ENCODE peak calls at places on chromosome 3, in five cellular contexts. P is neuronal stem cell, D is H1, O is mesendoderm, K is H9. T is an unnamed sample.
A peak's percentile ranks its signal among the peaks of the same experiment; 100 is the strongest.

GRCh38 chr3:123371859-123372767 is 76.8 kb downstream of the ADCY5 start:
- DNase-seq in K (no peak), D (no peak), O (no peak), P (no peak), T (no peak)

GRCh38 chr3:23099677-23100076 is 103.5 kb upstream of the UBE2E2 start:
- DNase-seq in O (no peak), P (no peak), K (no peak), D (no peak), T (no peak)

GRCh38 chr3:102485701-102486100 is 50.9 kb downstream of the ZPLD1 start:
- DNase-seq in K (no peak), O (no peak), D (no peak), P (no peak), T (no peak)

GRCh38 chr3:11568503-11569155 is 75.1 kb downstream of the VGLL4 start:
- DNase-seq in P (no peak), D (no peak), O (no peak), K (no peak), T (peak; percentile 97)

GRCh38 chr3:72820405-72820804 is 27.8 kb downstream of the SHQ1 start:
- DNase-seq in K (no peak), P (no peak), O (no peak), D (no peak), T (peak; percentile 19)

GRCh38 chr3:71055602-71056001 is 527.9 kb downstream of the FOXP1 start:
- DNase-seq in O (no peak), D (no peak), K (no peak), P (no peak), T (no peak)

GRCh38 chr3:16177962-16178627 is 3.6 kb downstream of the GALNT15 start:
- DNase-seq in K (peak; percentile 89), O (peak; percentile 78), D (peak; percentile 75), P (peak; percentile 66), T (peak; percentile 88)

GRCh38 chr3:48412375-48413001 is 17.4 kb downstream of the PLXNB1 start:
- DNase-seq in K (no peak), O (no peak), P (no peak), D (no peak), T (no peak)

GRCh38 chr3:189165092-189165491 is 6.7 kb upstream of the TPRG1 start:
- DNase-seq in D (no peak), O (no peak), K (no peak), P (no peak), T (no peak)

GRCh38 chr3:16928386-16929132 is 43.8 kb downstream of the PLCL2 start:
- DNase-seq in D (no peak), O (no peak), P (no peak), K (no peak), T (no peak)

GRCh38 chr3:159451067-159451466 is 537.6 kb upstream of the IL12A start:
- DNase-seq in D (no peak), K (no peak), O (no peak), P (no peak), T (no peak)

GRCh38 chr3:169596126-169596525 is 67.4 kb downstream of the MECOM start:
- DNase-seq in O (no peak), D (no peak), P (no peak), K (no peak), T (no peak)

GRCh38 chr3:81300324-81300927 is 461.0 kb downstream of the GBE1 start:
- DNase-seq in K (no peak), D (no peak), O (no peak), P (no peak), T (no peak)

GRCh38 chr3:183260167-183260904 is 7.3 kb downstream of the B3GNT5 start:
- DNase-seq in P (no peak), K (no peak), O (no peak), D (no peak), T (no peak)

GRCh38 chr3:137796993-137797392 is 32.9 kb downstream of the SOX14 start:
- DNase-seq in P (no peak), K (no peak), D (no peak), O (no peak), T (no peak)

GRCh38 chr3:38297947-38298711 is 16.0 kb downstream of the SLC22A14 start:
- DNase-seq in P (no peak), K (peak; percentile 5), D (no peak), O (no peak), T (peak; percentile 26)

GRCh38 chr3:195003893-195004289 is 267.1 kb downstream of the XXYLT1 start:
- DNase-seq in O (no peak), P (no peak), D (no peak), K (no peak), T (no peak)

GRCh38 chr3:171261487-171261886 is 198.7 kb downstream of the TNIK start:
- DNase-seq in O (no peak), P (no peak), K (no peak), D (no peak), T (no peak)

GRCh38 chr3:99114565-99115291 is 213.2 kb upstream of the DCBLD2 start:
- DNase-seq in D (peak; percentile 41), O (peak; percentile 86), P (peak; percentile 21), K (peak; percentile 69), T (peak; percentile 64)

GRCh38 chr3:126907557-126907956 is 75.4 kb upstream of the PLXNA1 start:
- DNase-seq in O (no peak), D (no peak), P (no peak), K (no peak), T (no peak)

GRCh38 chr3:32296251-32297204 is 58.0 kb downstream of the CMTM8 start:
- DNase-seq in O (peak; percentile 78), D (peak; percentile 44), K (peak; percentile 69), P (peak; percentile 70), T (peak; percentile 65)

GRCh38 chr3:126982125-126982521 is 792 bp upstream of the PLXNA1 start:
- DNase-seq in O (peak; percentile 53), K (peak; percentile 78), D (peak; percentile 23), P (no peak), T (peak; percentile 63)

GRCh38 chr3:131738095-131738494 is 235.3 kb upstream of the MRPL3 start:
- DNase-seq in K (no peak), O (no peak), D (no peak), P (no peak), T (no peak)

GRCh38 chr3:32110233-32110760 is 3.9 kb downstream of the GPD1L start:
- DNase-seq in D (no peak), K (no peak), P (no peak), O (no peak), T (peak; percentile 1)

GRCh38 chr3:12180218-12180617 is 21.5 kb upstream of the TIMP4 start:
- DNase-seq in P (no peak), K (no peak), O (peak; percentile 56), D (no peak), T (peak; percentile 31)

GRCh38 chr3:101850327-101851048 is 1.2 kb downstream of the NFKBIZ start:
- DNase-seq in K (no peak), D (no peak), O (no peak), P (no peak), T (peak; percentile 77)

GRCh38 chr3:151226825-151227224 is 23.8 kb upstream of the GPR171 start:
- DNase-seq in P (no peak), D (no peak), O (no peak), K (no peak), T (no peak)

GRCh38 chr3:123130079-123130726 is 63.4 kb downstream of the PDIA5 start:
- DNase-seq in D (no peak), P (no peak), K (no peak), O (no peak), T (no peak)

GRCh38 chr3:79947469-79947868 is 179.7 kb upstream of the ROBO1 start:
- DNase-seq in P (no peak), O (no peak), K (no peak), D (no peak), T (no peak)

GRCh38 chr3:100032262-100032661 is 82.0 kb downstream of the FILIP1L start:
- DNase-seq in P (no peak), O (peak; percentile 60), K (no peak), D (no peak), T (peak; percentile 85)

GRCh38 chr3:126621627-126622345 is 33.1 kb downstream of the TXNRD3 start:
- DNase-seq in K (no peak), P (no peak), O (peak; percentile 63), D (no peak), T (peak; percentile 61)

GRCh38 chr3:25783661-25784512 is 644 bp upstream of the NGLY1 start:
- DNase-seq in O (peak; percentile 86), K (peak; percentile 86), D (no peak), P (peak; percentile 63), T (peak; percentile 49)

GRCh38 chr3:126147147-126147931 is 33.0 kb downstream of the ALDH1L1 start:
- DNase-seq in K (peak; percentile 15), O (no peak), P (no peak), D (no peak), T (no peak)

GRCh38 chr3:30141178-30141581 is 465.2 kb upstream of the TGFBR2 start:
- DNase-seq in K (no peak), P (no peak), O (no peak), D (no peak), T (no peak)

GRCh38 chr3:120350431-120350941 is 1.3 kb upstream of the LRRC58 start:
- DNase-seq in D (no peak), P (no peak), K (no peak), O (peak; percentile 12), T (peak; percentile 75)

GRCh38 chr3:31275038-31275562 is 257.6 kb upstream of the STT3B start:
- DNase-seq in O (no peak), K (no peak), D (no peak), P (no peak), T (peak; percentile 68)

GRCh38 chr3:172519740-172520139 is 3.5 kb downstream of the TNFSF10 start:
- DNase-seq in P (no peak), D (no peak), O (no peak), K (no peak), T (no peak)
- H3K4me1 ChIP-seq in P (peaks cover 4% of the 10 kb centered on the region), D (no peaks in the 10 kb centered on the region), O (no peaks in the 10 kb centered on the region), K (peaks cover 6% of the 10 kb centered on the region), T (peaks cover 10% of the 10 kb centered on the region)

DNA sequence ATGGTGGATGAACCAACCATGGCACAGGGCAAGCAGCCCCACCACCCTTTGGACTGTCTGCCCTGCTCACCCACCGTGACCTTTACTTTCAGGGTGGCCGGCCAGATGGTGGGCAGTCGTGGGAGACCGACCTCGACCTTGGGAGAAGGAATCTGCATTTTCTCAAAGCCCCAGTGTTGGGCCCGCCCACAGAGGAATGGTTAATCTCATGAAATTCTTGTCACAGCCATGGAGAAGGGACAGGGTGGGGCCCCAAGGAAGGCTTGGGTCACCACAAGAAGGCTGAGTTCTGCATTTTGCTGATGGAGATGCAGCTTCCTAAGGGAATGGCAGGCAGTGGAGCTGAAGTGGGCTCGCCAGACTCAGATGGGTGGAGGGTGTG is 2.9 kb downstream of the PLXND1 start:
- DNase-seq in O (no peak), K (no peak), D (no peak), P (no peak), T (no peak)
- H3K79me1 ChIP-seq in O (peaks cover 26% of the 10 kb centered on the region), K (no peaks in the 10 kb centered on the region), D (no peaks in the 10 kb centered on the region), P (peaks cover 10% of the 10 kb centered on the region), T (no peaks in the 10 kb centered on the region)

GRCh38 chr3:144915202-144915601 is 943.6 kb downstream of the DIPK2A start:
- DNase-seq in K (no peak), P (no peak), O (no peak), D (no peak), T (no peak)
- H3K4me1 ChIP-seq in K (no peaks in the 10 kb centered on the region), P (peaks cover 2% of the 10 kb centered on the region), O (no peaks in the 10 kb centered on the region), D (no peaks in the 10 kb centered on the region), T (no peaks in the 10 kb centered on the region)

GRCh38 chr3:14412831-14413380 is 10.5 kb downstream of the SLC6A6 start:
- DNase-seq in K (peak; percentile 80), D (no peak), O (peak; percentile 84), P (no peak), T (peak; percentile 52)

GRCh38 chr3:14415501-14415900 is 13.1 kb downstream of the SLC6A6 start:
- DNase-seq in P (no peak), D (no peak), K (no peak), O (no peak), T (peak; percentile 57)

GRCh38 chr3:14411988-14412387 is 9.6 kb downstream of the SLC6A6 start:
- DNase-seq in D (no peak), K (peak; percentile 61), P (no peak), O (peak; percentile 73), T (peak; percentile 27)

GRCh38 chr3:14414841-14415464 is 12.5 kb downstream of the SLC6A6 start:
- DNase-seq in D (no peak), K (no peak), O (no peak), P (no peak), T (peak; percentile 25)

GRCh38 chr3:14413381-14414071 is 11.1 kb downstream of the SLC6A6 start:
- DNase-seq in O (peak; percentile 92), K (no peak), D (peak; percentile 61), P (no peak), T (peak; percentile 64)
- H3K79me1 ChIP-seq in O (peaks cover 29% of the 10 kb centered on the region), K (peaks cover 8% of the 10 kb centered on the region), D (peaks cover 32% of the 10 kb centered on the region), P (peaks cover 13% of the 10 kb centered on the region), T (peaks cover 17% of the 10 kb centered on the region)